ENCODE peak calls at places on chromosomes 11 and 22, in four cellular contexts. G is gastrocnemius medialis, Y is right lobe of liver, I is HCT116. L is an unnamed sample.

GRCh38 chr22:19665784-19666662 is 48.3 kb upstream of the SEPTIN5 start:
- DNase-seq in Y (no peak), I (no peak), G (no peak), L (no peak)

GRCh38 chr11:116515666-116516184 is 257.1 kb downstream of the BUD13 start:
- DNase-seq in I (no peak), G (no peak), Y (peak), L (no peak)

GRCh38 chr11:11043676-11044075 is 185.8 kb upstream of the ZBED5 start:
- DNase-seq in I (no peak), Y (no peak), G (no peak), L (no peak)

GRCh38 chr11:61028135-61028729 is 56.8 kb downstream of the CD6 start:
- DNase-seq in I (no peak), Y (no peak), G (no peak), L (no peak)

GRCh38 chr11:58675344-58676155 is 53.1 kb downstream of the CNTF start:
- DNase-seq in I (peak), G (peak), Y (peak), L (no peak)

GRCh38 chr11:76233936-76234703 is 27.8 kb upstream of the WNT11 start:
- DNase-seq in G (peak), I (no peak), Y (peak), L (no peak)

GRCh38 chr11:17735823-17736772 is 1.5 kb downstream of the KCNC1 start:
- DNase-seq in Y (no peak), I (no peak), G (no peak), L (no peak)

GRCh38 chr11:86818466-86819282 is 18.3 kb downstream of the PRSS23 start:
- DNase-seq in G (no peak), I (peak), Y (no peak), L (no peak)

GRCh38 chr22:24120029-24120428 is 61.3 kb upstream of the SUSD2 start:
- DNase-seq in G (no peak), Y (no peak), I (no peak), L (no peak)

GRCh38 chr11:94805994-94806393 is 37.8 kb downstream of the AMOTL1 start:
- DNase-seq in I (no peak), G (no peak), Y (no peak), L (no peak)

GRCh38 chr22:38205261-38206128 is 3.7 kb downstream of the MAFF start:
- DNase-seq in G (peak), I (no peak), Y (no peak), L (no peak)
- H3K4me3 ChIP-seq in G (no peak), I (no peak), Y (no peak), L (no peak)

GRCh38 chr11:9639985-9640384 is 23.9 kb upstream of the SWAP70 start:
- DNase-seq in Y (no peak), I (no peak), G (no peak), L (no peak)

GRCh38 chr11:9646324-9646723 is 17.6 kb upstream of the SWAP70 start:
- DNase-seq in G (no peak), Y (no peak), I (no peak), L (no peak)

GRCh38 chr11:9639099-9639498 is 24.8 kb upstream of the SWAP70 start:
- DNase-seq in I (no peak), Y (no peak), G (peak), L (no peak)

GRCh38 chr11:9642894-9643293 is 21.0 kb upstream of the SWAP70 start:
- DNase-seq in G (no peak), I (no peak), Y (no peak), L (no peak)

DNA sequence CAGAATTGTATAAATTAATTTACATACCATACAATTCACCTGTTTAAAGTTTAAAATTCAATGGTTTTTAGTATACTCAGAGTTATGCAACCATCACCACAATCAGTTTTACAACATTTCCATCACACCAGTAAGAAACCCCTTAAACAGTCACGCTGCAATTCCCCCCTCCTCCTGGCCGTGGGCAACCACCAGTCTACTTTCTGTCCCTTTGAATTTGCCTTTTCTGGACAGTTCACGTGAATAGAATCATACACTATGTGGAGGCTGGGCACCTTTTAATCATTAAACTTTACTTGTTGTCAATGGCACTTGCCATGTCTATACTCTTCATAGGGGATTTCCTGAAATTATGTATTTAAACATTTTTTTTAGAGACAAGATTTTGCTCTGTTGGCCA is 20.1 kb upstream of the SWAP70 start:
- DNase-seq in G (no peak), Y (no peak), I (no peak), L (no peak)
- H3K27ac ChIP-seq in G (no peak), Y (no peak), I (no peak), L (no peak)

DNA sequence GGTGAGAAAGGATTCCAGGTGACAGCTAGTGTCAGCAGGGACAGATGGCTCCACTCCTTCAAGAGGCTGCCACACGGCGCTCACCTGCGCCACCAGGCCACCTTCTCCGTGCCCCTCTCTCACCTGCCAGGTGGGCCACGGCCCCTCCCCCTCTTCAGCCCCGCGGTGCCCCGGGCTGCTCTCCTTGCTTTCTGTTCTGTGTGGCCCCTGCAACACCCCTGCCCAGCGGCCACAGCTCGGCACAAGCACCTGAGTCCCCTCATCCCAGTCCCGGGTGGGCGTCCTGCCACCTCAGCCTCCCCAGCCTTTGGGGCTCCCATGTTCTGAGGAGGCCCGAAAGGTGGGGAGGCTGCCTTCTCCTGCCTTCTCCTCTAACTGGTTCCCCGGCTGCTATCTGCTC is 46.4 kb downstream of the APOL1 start:
- DNase-seq in Y (no peak), G (no peak), I (no peak), L (no peak)
- H3K4me3 ChIP-seq in Y (no peak), G (no peak), I (no peak), L (no peak)

DNA sequence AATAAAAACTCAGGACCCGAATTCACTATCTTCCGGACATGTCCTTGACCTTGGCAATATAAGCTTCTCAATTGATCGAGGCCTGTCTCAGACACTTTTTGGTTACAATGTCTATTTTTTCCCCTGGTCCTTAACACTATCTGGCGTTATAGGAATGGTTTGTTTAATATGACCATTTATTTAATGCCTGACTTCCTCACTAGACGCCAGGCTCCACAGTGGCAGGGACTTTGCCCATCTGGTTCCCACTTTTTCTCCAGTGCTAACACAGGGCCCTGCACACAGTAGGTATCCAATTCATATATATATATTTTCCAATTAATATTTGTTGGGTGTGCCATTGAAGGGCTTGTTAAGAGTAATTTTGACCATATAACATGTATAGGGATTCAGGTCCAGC is 7.9 kb upstream of the CBX6 start:
- DNase-seq in Y (no peak), G (no peak), I (no peak), L (no peak)
- H3K27ac ChIP-seq in Y (no peak), G (no peak), I (no peak), L (no peak)

GRCh38 chr11:85679581-85679980 is 6.4 kb downstream of the CCDC89 start:
- DNase-seq in Y (no peak), I (no peak), G (no peak), L (no peak)
- H3K4me3 ChIP-seq in Y (no peak), I (no peak), G (no peak), L (no peak)

GRCh38 chr11:119323532-119324033 is 6.7 kb upstream of the MCAM start:
- DNase-seq in I (peak), G (no peak), Y (no peak), L (no peak)
- H3K27ac ChIP-seq in I (no peak), G (no peak), Y (no peak), L (no peak)

DNA sequence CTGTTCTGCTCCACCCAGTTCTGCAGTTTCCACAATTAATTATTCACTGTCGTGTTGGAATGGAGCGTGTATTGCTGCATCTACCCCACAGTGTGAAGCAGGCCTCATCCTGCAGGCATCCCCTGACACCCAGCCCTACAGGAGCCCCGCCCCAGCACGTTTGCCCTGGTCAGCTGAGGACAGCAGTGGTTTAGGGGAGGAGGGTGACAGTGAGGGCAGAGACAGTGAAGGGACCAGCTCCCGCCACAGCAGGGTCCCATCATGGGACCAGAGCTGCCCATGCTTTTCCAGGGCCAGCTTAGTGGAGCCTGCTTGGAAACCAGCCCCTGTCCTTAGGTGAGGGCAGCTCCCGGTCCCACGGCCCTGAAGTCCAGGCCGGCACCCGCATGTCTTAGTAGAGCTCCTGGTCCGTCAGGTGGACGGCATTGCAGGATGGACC is 273.0 kb downstream of the TBC1D22A start:
- DNase-seq in Y (no peak), I (no peak), G (no peak), L (no peak)
- H3K4me3 ChIP-seq in Y (no peak), I (no peak), G (no peak), L (no peak)